ENCODE peak calls at places on chromosomes 13 and 19, in five cellular contexts. E is heart right ventricle, N is K562, C is breast epithelium, V is IMR-90. O is an unnamed sample.

GRCh38 chr19:40420766-40421467 is 4.9 kb downstream of the SERTAD1 start:
- DNase-seq in E (peak; percentile 95), N (peak; percentile 90), C (peak; percentile 94), V (peak; percentile 92), O (peak; percentile 95)

GRCh38 chr13:36712785-36713184 is 39.0 kb downstream of the SERTM1 start:
- DNase-seq in E (no peak), N (no peak), C (no peak), V (peak; percentile 5), O (peak; percentile 63)

GRCh38 chr13:75617230-75617629 is 18.9 kb upstream of the LMO7 start:
- DNase-seq in E (no peak), N (no peak), C (no peak), V (no peak), O (no peak)

GRCh38 chr13:24684600-24684998 is 4.4 kb downstream of the ATP12A start:
- DNase-seq in E (no peak), N (no peak), C (no peak), V (no peak), O (peak; percentile 49)

GRCh38 chr13:38381840-38382239 is 32.2 kb downstream of the UFM1 start:
- DNase-seq in E (peak; percentile 7), N (no peak), C (no peak), V (no peak), O (no peak)

GRCh38 chr13:94702181-94703041 is 9.9 kb downstream of the SOX21 start:
- DNase-seq in E (no peak), N (no peak), C (no peak), V (no peak), O (no peak)

GRCh38 chr13:38656699-38657098 is 30.2 kb upstream of the FREM2 start:
- DNase-seq in E (no peak), N (no peak), C (no peak), V (no peak), O (no peak)

GRCh38 chr19:28943651-28944050 is 269.3 kb downstream of the UQCRFS1 start:
- DNase-seq in E (no peak), N (peak; percentile 57), C (no peak), V (no peak), O (no peak)

GRCh38 chr19:33309826-33310225 is 7.5 kb upstream of the CEBPA start:
- DNase-seq in E (no peak), N (no peak), C (no peak), V (no peak), O (no peak)

GRCh38 chr19:35404879-35405622 is 34.2 kb downstream of the GPR42 start:
- DNase-seq in E (no peak), N (peak; percentile 41), C (peak; percentile 30), V (peak; percentile 92), O (peak; percentile 96)

GRCh38 chr19:1227655-1228054 is 10.2 kb downstream of the CBARP start:
- DNase-seq in E (no peak), N (no peak), C (no peak), V (no peak), O (no peak)

GRCh38 chr13:101624210-101624922 is 171.9 kb downstream of the ITGBL1 start:
- DNase-seq in E (peak; percentile 7), N (no peak), C (no peak), V (peak; percentile 11), O (no peak)

GRCh38 chr13:107650081-107650701 is 565.1 kb downstream of the LIG4 start:
- DNase-seq in E (peak; percentile 19), N (peak; percentile 7), C (no peak), V (peak; percentile 62), O (peak; percentile 68)

GRCh38 chr13:25037057-25037813 is 58.7 kb upstream of the PABPC3 start:
- DNase-seq in E (peak; percentile 50), N (peak; percentile 33), C (no peak), V (peak; percentile 65), O (peak; percentile 76)

GRCh38 chr13:70188567-70188966 is 80.3 kb upstream of the KLHL1 start:
- DNase-seq in E (no peak), N (no peak), C (no peak), V (no peak), O (no peak)

GRCh38 chr19:36849701-36850645 is 703 bp upstream of the ZNF345 start:
- DNase-seq in E (peak; percentile 94), N (peak; percentile 53), C (peak; percentile 85), V (peak; percentile 89), O (peak; percentile 93)

GRCh38 chr13:109862627-109863026 is 76.2 kb upstream of the IRS2 start:
- DNase-seq in E (no peak), N (no peak), C (no peak), V (peak; percentile 80), O (no peak)

GRCh38 chr13:79810671-79811070 is 329.7 kb downstream of the NDFIP2 start:
- DNase-seq in E (no peak), N (no peak), C (no peak), V (peak; percentile 58), O (peak; percentile 64)

GRCh38 chr13:67557642-67558241 is 327.6 kb upstream of the PCDH9 start:
- DNase-seq in E (no peak), N (no peak), C (no peak), V (no peak), O (no peak)

GRCh38 chr19:40365613-40366401 is 17.3 kb downstream of the PLD3 start:
- DNase-seq in E (peak; percentile 51), N (peak; percentile 97), C (peak; percentile 37), V (peak; percentile 71), O (peak; percentile 89)

GRCh38 chr13:44249439-44249838 is 124.2 kb upstream of the SERP2 start:
- DNase-seq in E (peak; percentile 58), N (no peak), C (peak; percentile 48), V (peak; percentile 77), O (peak; percentile 85)

GRCh38 chr19:31049431-31049830 is 299.8 kb downstream of the TSHZ3 start:
- DNase-seq in E (no peak), N (no peak), C (no peak), V (no peak), O (no peak)

GRCh38 chr13:45718992-45719391 is 16.9 kb downstream of the CBY2 start:
- DNase-seq in E (no peak), N (no peak), C (no peak), V (no peak), O (peak; percentile 9)

GRCh38 chr19:44587863-44588752 is 25.3 kb upstream of the IGSF23 start:
- DNase-seq in E (no peak), N (no peak), C (no peak), V (peak; percentile 96), O (no peak)

GRCh38 chr19:8337728-8338127 is 5.3 kb downstream of the KANK3 start:
- DNase-seq in E (no peak), N (no peak), C (no peak), V (no peak), O (no peak)

GRCh38 chr19:8336072-8336569 is 6.9 kb downstream of the KANK3 start:
- DNase-seq in E (no peak), N (no peak), C (no peak), V (no peak), O (no peak)

GRCh38 chr19:8334458-8335342 is 8.4 kb downstream of the KANK3 start:
- DNase-seq in E (no peak), N (no peak), C (no peak), V (peak; percentile 74), O (peak; percentile 72)

GRCh38 chr19:8335343-8336071 is 7.6 kb downstream of the KANK3 start:
- DNase-seq in E (no peak), N (no peak), C (no peak), V (no peak), O (peak; percentile 18)

DNA sequence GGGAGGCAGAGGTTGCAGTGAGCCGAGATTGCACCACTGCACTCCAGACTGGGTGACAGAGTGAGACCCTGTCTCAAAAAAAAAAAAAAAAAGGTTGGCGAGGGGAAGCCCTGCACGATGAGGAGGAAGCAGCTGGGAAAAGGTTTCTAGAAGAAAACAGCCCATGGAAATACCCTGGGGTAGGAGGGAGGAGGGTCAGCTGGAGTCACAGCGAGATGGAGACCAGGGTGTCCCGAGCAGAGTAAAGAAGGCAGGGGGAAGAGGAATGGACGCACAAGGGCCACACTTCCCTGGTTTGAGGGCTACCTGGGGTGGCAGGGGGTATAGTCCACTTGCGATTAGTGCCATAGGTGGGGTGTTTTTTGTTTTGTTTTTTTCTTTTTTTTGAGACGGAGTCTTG is 6.4 kb downstream of the KANK3 start:
- DNase-seq in E (no peak), N (no peak), C (no peak), V (no peak), O (no peak)
- H3K4me3 ChIP-seq in E (no peak overlapping the region), N (no peak overlapping the region), C (no peak overlapping the region), V (no peak overlapping the region), O (no peak overlapping the region)

DNA sequence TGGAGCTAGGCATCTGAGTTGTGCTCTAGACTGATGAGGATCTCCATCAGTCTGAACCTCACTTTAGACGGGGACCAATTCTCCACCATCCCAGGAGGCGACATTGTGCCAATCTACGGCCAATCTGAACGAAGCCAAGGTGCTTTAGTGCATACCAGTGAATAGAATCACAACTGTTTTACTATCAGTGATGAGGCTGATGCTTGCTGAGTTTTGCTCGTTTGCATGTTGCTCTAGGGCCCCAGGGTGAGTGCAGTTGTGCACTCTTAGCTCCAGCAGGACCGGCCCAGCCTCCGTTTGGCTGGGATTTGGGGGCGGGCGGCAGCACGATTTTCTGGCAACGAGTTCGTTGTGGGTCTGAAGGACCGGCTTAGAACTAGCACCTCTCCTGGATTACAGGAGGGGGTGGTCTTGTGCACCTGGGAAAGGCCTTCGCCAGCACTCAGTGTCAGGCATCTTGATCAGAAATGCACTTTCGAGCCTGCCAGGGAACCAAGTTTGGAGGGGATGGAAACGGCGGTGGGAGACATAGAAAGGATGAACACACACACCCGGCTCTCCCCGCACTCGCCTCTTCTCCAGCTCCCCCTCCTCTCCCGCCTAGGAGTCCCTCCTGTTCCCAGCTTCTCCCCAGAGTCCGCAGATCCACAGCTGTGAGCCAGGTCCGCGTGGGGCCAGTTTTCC is 4.4 kb downstream of the GSX1 start:
- DNase-seq in E (no peak), N (no peak), C (no peak), V (no peak), O (no peak)
- H3K9me3 ChIP-seq in E (no peaks in the 10 kb centered on the region), N (no peaks in the 10 kb centered on the region), C (no peaks in the 10 kb centered on the region), V (peaks cover 2% of the 10 kb centered on the region), O (no peaks in the 10 kb centered on the region)

DNA sequence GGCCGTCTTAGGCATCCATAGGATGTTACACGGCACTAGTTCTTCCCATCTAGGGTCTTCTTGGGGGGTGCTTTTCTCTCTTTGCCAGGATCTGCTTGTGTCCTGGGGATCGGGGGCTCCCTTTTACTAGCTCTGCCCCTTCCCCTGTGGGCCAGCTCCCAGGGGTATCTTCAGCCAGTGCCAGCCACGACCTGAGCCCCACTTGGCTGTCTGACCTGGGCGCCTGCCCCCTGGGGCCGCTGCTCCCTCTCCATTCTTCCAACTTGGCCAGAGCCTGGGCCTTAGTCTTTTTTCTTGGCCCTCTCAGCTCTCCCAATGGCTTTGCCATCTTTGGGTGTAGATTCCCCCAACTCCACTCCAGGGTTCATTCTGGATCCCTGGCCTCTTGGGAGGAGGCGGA is 3.1 kb downstream of the PRKACA start:
- DNase-seq in E (no peak), N (no peak), C (no peak), V (no peak), O (no peak)
- H3K4me1 ChIP-seq in E (peaks cover 64% of the 10 kb centered on the region), N (peaks cover 62% of the 10 kb centered on the region), C (peaks cover 28% of the 10 kb centered on the region), V (peaks cover 23% of the 10 kb centered on the region), O (peaks cover 42% of the 10 kb centered on the region)

GRCh38 chr13:112060899-112061366 is 6.0 kb upstream of the SOX1 start:
- DNase-seq in E (no peak), N (no peak), C (no peak), V (no peak), O (no peak)
- H3K4me3 ChIP-seq in E (no peak overlapping the region), N (no peak overlapping the region), C (no peak overlapping the region), V (no peak overlapping the region), O (no peak overlapping the region)